ENCODE peak calls at places on chromosomes 4 and X, in eight cellular contexts. I, R, T, Q, W, X, Y and M are unnamed samples.

GRCh38 chrX:49172280-49172780 is 632 bp downstream of the PLP2 start:
- DNase-seq in I (peak; percentile 34), R (peak; percentile 69), T (peak; percentile 46), Q (peak; percentile 66), W (peak; percentile 86), X (no peak), Y (no peak), M (no peak)

GRCh38 chr4:154277164-154277563 is 214.4 kb downstream of the DCHS2 start:
- DNase-seq in I (no peak), R (no peak), T (no peak), Q (no peak), W (no peak), X (no peak), Y (no peak), M (no peak)

GRCh38 chrX:1442016-1442665 is 10.6 kb downstream of the ASMTL start:
- DNase-seq in I (no peak), R (no peak), T (no peak), Q (no peak), W (peak; percentile 51), X (no peak), Y (no peak), M (no peak)

GRCh38 chr4:144288011-144288903 is 147.7 kb upstream of the GYPA start:
- DNase-seq in I (no peak), R (no peak), T (no peak), Q (no peak), W (no peak), X (peak; percentile 42), Y (peak; percentile 17), M (no peak)

GRCh38 chr4:8296491-8296890 is 26.9 kb downstream of the HTRA3 start:
- DNase-seq in I (no peak), R (no peak), T (no peak), Q (no peak), W (peak; percentile 41), X (no peak), Y (peak; percentile 6), M (no peak)

GRCh38 chr4:78136109-78137081 is 79.3 kb downstream of the FRAS1 start:
- DNase-seq in I (no peak), R (no peak), T (no peak), Q (no peak), W (no peak), X (no peak), Y (no peak), M (no peak)

GRCh38 chr4:94390804-94391410 is 48.3 kb upstream of the HPGDS start:
- DNase-seq in I (no peak), R (no peak), T (no peak), Q (no peak), W (no peak), X (no peak), Y (no peak), M (no peak)

GRCh38 chr4:5500165-5500564 is 208.2 kb downstream of the EVC2 start:
- DNase-seq in I (no peak), R (no peak), T (no peak), Q (no peak), W (no peak), X (peak; percentile 12), Y (no peak), M (no peak)

GRCh38 chr4:24103434-24104168 is 213.8 kb upstream of the PPARGC1A start:
- DNase-seq in I (no peak), R (no peak), T (no peak), Q (no peak), W (no peak), X (peak; percentile 49), Y (no peak), M (no peak)

GRCh38 chr4:161658658-161659057 is 505.1 kb downstream of the FSTL5 start:
- DNase-seq in I (no peak), R (no peak), T (no peak), Q (no peak), W (no peak), X (no peak), Y (no peak), M (no peak)

GRCh38 chr4:2637956-2638552 is 101.6 kb downstream of the FAM193A start:
- DNase-seq in I (no peak), R (no peak), T (no peak), Q (no peak), W (peak; percentile 34), X (no peak), Y (no peak), M (no peak)

GRCh38 chrX:14832591-14832990 is 40.3 kb downstream of the FANCB start:
- DNase-seq in I (no peak), R (no peak), T (no peak), Q (no peak), W (no peak), X (no peak), Y (no peak), M (no peak)

GRCh38 chr4:5928241-5928640 is 35.4 kb upstream of the CRMP1 start:
- DNase-seq in I (no peak), R (no peak), T (no peak), Q (no peak), W (no peak), X (no peak), Y (peak; percentile 63), M (no peak)

GRCh38 chr4:2290974-2291704 is 29.2 kb upstream of the MXD4 start:
- DNase-seq in I (peak; percentile 72), R (no peak), T (peak; percentile 78), Q (no peak), W (peak; percentile 61), X (no peak), Y (no peak), M (no peak)

GRCh38 chr4:98996056-98996941 is 778 bp downstream of the METAP1 start:
- DNase-seq in I (no peak), R (no peak), T (no peak), Q (no peak), W (no peak), X (peak; percentile 23), Y (no peak), M (no peak)

GRCh38 chrX:19904778-19905367 is 17.5 kb upstream of the SH3KBP1 start:
- DNase-seq in I (no peak), R (no peak), T (no peak), Q (no peak), W (no peak), X (no peak), Y (no peak), M (no peak)

GRCh38 chr4:168848977-168849687 is 160.9 kb downstream of the CBR4 start:
- DNase-seq in I (no peak), R (no peak), T (no peak), Q (no peak), W (no peak), X (peak; percentile 79), Y (no peak), M (no peak)

GRCh38 chr4:168679397-168680176 is 182.7 kb downstream of the PALLD start:
- DNase-seq in I (no peak), R (no peak), T (no peak), Q (no peak), W (no peak), X (peak; percentile 40), Y (no peak), M (no peak)

GRCh38 chr4:184807261-184807660 is 18.5 kb downstream of the ACSL1 start:
- DNase-seq in I (no peak), R (no peak), T (no peak), Q (no peak), W (no peak), X (no peak), Y (no peak), M (no peak)

GRCh38 chr4:37415845-37416369 is 171.4 kb downstream of the NWD2 start:
- DNase-seq in I (no peak), R (no peak), T (no peak), Q (no peak), W (no peak), X (no peak), Y (no peak), M (no peak)

DNA sequence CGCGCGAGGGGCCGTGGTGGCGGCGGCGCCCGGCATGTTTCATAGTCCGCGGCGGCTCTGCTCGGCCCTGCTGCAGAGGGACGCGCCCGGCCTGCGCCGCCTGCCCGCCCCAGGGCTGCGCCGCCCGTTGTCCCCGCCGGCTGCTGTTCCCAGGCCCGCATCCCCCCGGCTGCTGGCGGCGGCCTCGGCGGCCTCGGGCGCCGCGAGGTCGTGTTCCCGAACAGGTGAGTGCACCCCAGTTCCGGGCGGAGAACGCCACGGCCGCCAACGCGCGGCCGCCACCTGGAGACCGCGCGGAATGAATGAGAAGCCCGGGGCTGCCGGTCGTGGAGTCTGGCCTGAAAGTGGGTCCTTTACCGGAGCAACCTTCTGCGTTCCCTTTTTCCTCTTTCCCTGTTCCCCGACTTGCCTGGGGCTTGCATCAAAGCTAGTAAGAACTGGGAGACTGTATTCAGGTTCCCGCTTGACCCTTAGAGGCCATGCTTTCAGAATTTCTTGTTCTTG is 419 bp downstream of the NOCT start:
- DNase-seq in I (no peak), R (peak; percentile 21), T (no peak), Q (no peak), W (peak; percentile 83), X (no peak), Y (no peak), M (no peak)
- TF ChIP-seq CTCF in I (no peak), R (no peak), T (no peak), Q (no peak), W (no peak), X (no peak), Y (no peak), M (no peak)

DNA sequence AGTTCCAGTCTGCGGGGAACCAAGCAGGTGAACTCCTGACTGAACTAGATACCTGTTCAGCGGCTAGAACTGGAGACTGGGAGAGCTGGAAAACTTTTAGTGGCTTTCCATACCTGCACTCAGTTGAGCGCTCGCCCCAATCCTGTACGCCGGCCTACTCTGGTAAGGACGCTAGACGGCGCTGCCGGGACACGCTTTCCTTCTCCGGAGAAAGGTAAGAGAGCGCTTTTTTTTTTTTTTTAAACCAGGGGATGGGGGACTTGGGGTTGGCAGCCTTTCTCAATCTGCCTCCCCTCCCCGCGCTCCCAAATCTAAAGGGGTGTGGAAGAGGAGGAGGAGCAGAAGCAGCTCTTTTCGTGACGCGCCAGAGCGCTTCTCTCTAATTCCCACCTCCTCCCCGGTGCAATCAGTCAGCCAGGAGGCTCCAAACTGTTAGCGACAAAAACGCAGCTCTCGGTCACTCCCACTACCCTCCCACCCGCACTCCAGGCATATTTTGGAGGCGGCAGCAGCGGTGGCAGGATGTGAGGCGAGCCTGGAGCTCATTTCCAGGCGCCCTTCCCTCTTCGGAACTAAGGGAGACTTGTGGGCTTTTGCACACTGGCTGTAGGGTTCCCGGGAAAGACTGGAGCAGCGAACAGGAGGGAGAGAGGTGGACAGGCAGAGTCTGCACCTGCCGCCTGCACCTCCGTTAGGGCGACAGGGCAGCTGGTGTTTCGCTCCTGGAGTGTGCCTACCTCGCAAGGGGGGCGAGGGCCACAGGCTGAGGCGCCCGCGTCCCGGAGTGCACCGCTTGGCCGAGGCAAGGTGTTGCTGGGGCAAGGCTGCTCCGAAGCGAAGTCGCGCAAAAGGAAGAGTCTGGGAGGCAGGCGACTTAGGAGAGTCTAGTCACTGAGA is at the start of gene IL1RAPL2:
- DNase-seq in I (no peak), R (no peak), T (no peak), Q (no peak), W (peak; percentile 77), X (no peak), Y (peak; percentile 72), M (no peak)
- TF ChIP-seq CTCF in I (no peak), R (no peak), T (no peak), Q (no peak), W (peak; percentile 28), X (peak; percentile 78), Y (peak; percentile 49), M (peak; percentile 67)

GRCh38 chr4:26069218-26069617 is 155.2 kb downstream of the SMIM20 start:
- DNase-seq in I (no peak), R (no peak), T (no peak), Q (no peak), W (no peak), X (no peak), Y (no peak), M (no peak)
- TF ChIP-seq CTCF in I (no peak), R (no peak), T (peak; percentile 9), Q (peak; percentile 3), W (peak; percentile 18), X (peak; percentile 72), Y (no peak), M (peak; percentile 62)

GRCh38 chrX:151153086-151153485 is 23.3 kb upstream of the GPR50 start:
- DNase-seq in I (no peak), R (no peak), T (no peak), Q (no peak), W (no peak), X (peak; percentile 4), Y (peak; percentile 27), M (no peak)
- TF ChIP-seq CTCF in I (no peak), R (no peak), T (no peak), Q (no peak), W (no peak), X (peak; percentile 47), Y (no peak), M (peak; percentile 27)